ENCODE peak calls at places on chromosomes 7 and 10, in five cellular contexts. R is adrenal gland, M is Peyer's patch, Z is heart left ventricle, Y is upper lobe of left lung. G is an unnamed sample. For H3K27me3, the result is how much of the 10 kb centered on the place peaks cover.

GRCh38 chr10:69348824-69349541 is 67.7 kb downstream of the TACR2 start:
- DNase-seq in R (peak), M (no peak), Z (no peak), Y (no peak), G (no peak)

GRCh38 chr7:13628231-13629001 is 361.1 kb downstream of the ETV1 start:
- DNase-seq in R (no peak), M (no peak), Z (no peak), Y (no peak), G (no peak)

GRCh38 chr7:73715648-73716317 is 3.7 kb downstream of the STX1A start:
- DNase-seq in R (no peak), M (no peak), Z (peak), Y (no peak), G (no peak)

GRCh38 chr7:66929935-66930334 is 8.9 kb downstream of the TMEM248 start:
- DNase-seq in R (no peak), M (no peak), Z (no peak), Y (no peak), G (no peak)

GRCh38 chr10:29184601-29185000 is 104.3 kb upstream of the LYZL1 start:
- DNase-seq in R (no peak), M (no peak), Z (no peak), Y (no peak), G (no peak)

GRCh38 chr7:15685358-15686181 is 913 bp downstream of the MEOX2 start:
- DNase-seq in R (no peak), M (no peak), Z (peak), Y (peak), G (peak)

GRCh38 chr7:23467731-23468720 is 2.3 kb downstream of the IGF2BP3 start:
- DNase-seq in R (no peak), M (no peak), Z (no peak), Y (peak), G (no peak)

GRCh38 chr7:34025579-34025978 is 120.2 kb downstream of the BMPER start:
- DNase-seq in R (no peak), M (no peak), Z (no peak), Y (no peak), G (no peak)

GRCh38 chr7:48637382-48637781 is 287.0 kb upstream of the CDC14C start:
- DNase-seq in R (no peak), M (no peak), Z (no peak), Y (no peak), G (no peak)

GRCh38 chr7:31175672-31176071 is 123.6 kb downstream of the ADCYAP1R1 start:
- DNase-seq in R (no peak), M (no peak), Z (no peak), Y (no peak), G (no peak)

GRCh38 chr7:44736896-44737295 is 11.8 kb upstream of the ZMIZ2 start:
- DNase-seq in R (no peak), M (no peak), Z (no peak), Y (no peak), G (no peak)

GRCh38 chr10:58641708-58642107 is 129.0 kb downstream of the BICC1 start:
- DNase-seq in R (no peak), M (no peak), Z (no peak), Y (no peak), G (no peak)

GRCh38 chr7:47371733-47372368 is 210.1 kb downstream of the TNS3 start:
- DNase-seq in R (peak), M (no peak), Z (peak), Y (peak), G (peak)

GRCh38 chr10:11573497-11573896 is 38.0 kb downstream of the USP6NL start:
- DNase-seq in R (peak), M (no peak), Z (no peak), Y (no peak), G (no peak)

GRCh38 chr10:93993782-93994668 is at the start of gene PLCE1:
- DNase-seq in R (peak), M (no peak), Z (peak), Y (peak), G (peak)

GRCh38 chr7:70580161-70580560 is 551.8 kb upstream of the GALNT17 start:
- DNase-seq in R (no peak), M (no peak), Z (no peak), Y (no peak), G (no peak)

GRCh38 chr7:23106491-23106800 is 861 bp downstream of the KLHL7 start:
- DNase-seq in R (no peak), M (no peak), Z (no peak), Y (no peak), G (no peak)

GRCh38 chr10:29324220-29324831 is 35.5 kb downstream of the LYZL1 start:
- DNase-seq in R (no peak), M (no peak), Z (no peak), Y (no peak), G (peak)

GRCh38 chr7:36600869-36601530 is 123.3 kb downstream of the AOAH start:
- DNase-seq in R (no peak), M (no peak), Z (no peak), Y (no peak), G (no peak)

GRCh38 chr7:80837345-80837744 is 81.5 kb downstream of the SEMA3C start:
- DNase-seq in R (no peak), M (no peak), Z (no peak), Y (no peak), G (no peak)

GRCh38 chr10:44935201-44935960 is 24.2 kb upstream of the RASSF4 start:
- DNase-seq in R (peak), M (peak), Z (peak), Y (no peak), G (peak)

GRCh38 chr7:140287988-140288387 is 110.3 kb downstream of the SLC37A3 start:
- DNase-seq in R (no peak), M (no peak), Z (no peak), Y (no peak), G (no peak)

GRCh38 chr10:47253651-47254375 is 46.2 kb upstream of the GDF10 start:
- DNase-seq in R (no peak), M (no peak), Z (peak), Y (peak), G (peak)

GRCh38 chr7:158868754-158869410 is 12.5 kb downstream of the DYNC2I1 start:
- DNase-seq in R (no peak), M (no peak), Z (no peak), Y (no peak), G (no peak)

GRCh38 chr7:32045228-32045627 is 25.0 kb downstream of the PDE1C start:
- DNase-seq in R (no peak), M (no peak), Z (no peak), Y (no peak), G (no peak)

GRCh38 chr7:42156541-42156865 is 80.5 kb downstream of the GLI3 start:
- DNase-seq in R (no peak), M (no peak), Z (no peak), Y (no peak), G (no peak)

GRCh38 chr7:7292608-7293007 is 110.3 kb downstream of the C1GALT1 start:
- DNase-seq in R (no peak), M (no peak), Z (no peak), Y (no peak), G (no peak)

GRCh38 chr7:47293884-47294568 is 287.9 kb downstream of the TNS3 start:
- DNase-seq in R (peak), M (no peak), Z (no peak), Y (no peak), G (no peak)

GRCh38 chr10:29681700-29682444 is 47.1 kb upstream of the SVIL start:
- DNase-seq in R (peak), M (peak), Z (peak), Y (no peak), G (no peak)

GRCh38 chr7:97006146-97006950 is 995 bp downstream of the DLX6 start:
- DNase-seq in R (no peak), M (no peak), Z (no peak), Y (peak), G (no peak)

GRCh38 chr10:97434055-97434454 is 8.1 kb downstream of the PGAM1 start:
- DNase-seq in R (no peak), M (no peak), Z (no peak), Y (no peak), G (no peak)

GRCh38 chr10:11810313-11810766 is 12.8 kb upstream of the PROSER2 start:
- DNase-seq in R (no peak), M (no peak), Z (no peak), Y (no peak), G (no peak)

GRCh38 chr10:110923856-110924493 is 4.6 kb downstream of the SHOC2 start:
- DNase-seq in R (no peak), M (no peak), Z (no peak), Y (no peak), G (no peak)

GRCh38 chr10:96292971-96293909 is 11.0 kb upstream of the DNTT start:
- DNase-seq in R (no peak), M (no peak), Z (no peak), Y (no peak), G (peak)

GRCh38 chr10:112919721-112920120 is 30.3 kb upstream of the TCF7L2 start:
- DNase-seq in R (no peak), M (no peak), Z (no peak), Y (no peak), G (no peak)

GRCh38 chr10:69089638-69090599 is 2.0 kb downstream of the SRGN start:
- DNase-seq in R (peak), M (peak), Z (no peak), Y (no peak), G (no peak)

GRCh38 chr10:91551856-91552255 is 81.0 kb downstream of the PPP1R3C start:
- DNase-seq in R (peak), M (no peak), Z (no peak), Y (no peak), G (peak)

GRCh38 chr10:77592946-77593636 is 44.5 kb downstream of the KCNMA1 start:
- DNase-seq in R (peak), M (no peak), Z (no peak), Y (no peak), G (no peak)

GRCh38 chr7:153407291-153408046 is 644.7 kb upstream of the DPP6 start:
- DNase-seq in R (no peak), M (no peak), Z (no peak), Y (no peak), G (no peak)

GRCh38 chr7:153404124-153404523 is 644.6 kb downstream of the ACTR3B start:
- DNase-seq in R (no peak), M (no peak), Z (no peak), Y (no peak), G (no peak)

GRCh38 chr7:153406486-153406872 is 645.7 kb upstream of the DPP6 start:
- DNase-seq in R (no peak), M (no peak), Z (no peak), Y (no peak), G (no peak)

GRCh38 chr7:153404781-153405279 is 645.3 kb downstream of the ACTR3B start:
- DNase-seq in R (no peak), M (no peak), Z (no peak), Y (no peak), G (no peak)

DNA sequence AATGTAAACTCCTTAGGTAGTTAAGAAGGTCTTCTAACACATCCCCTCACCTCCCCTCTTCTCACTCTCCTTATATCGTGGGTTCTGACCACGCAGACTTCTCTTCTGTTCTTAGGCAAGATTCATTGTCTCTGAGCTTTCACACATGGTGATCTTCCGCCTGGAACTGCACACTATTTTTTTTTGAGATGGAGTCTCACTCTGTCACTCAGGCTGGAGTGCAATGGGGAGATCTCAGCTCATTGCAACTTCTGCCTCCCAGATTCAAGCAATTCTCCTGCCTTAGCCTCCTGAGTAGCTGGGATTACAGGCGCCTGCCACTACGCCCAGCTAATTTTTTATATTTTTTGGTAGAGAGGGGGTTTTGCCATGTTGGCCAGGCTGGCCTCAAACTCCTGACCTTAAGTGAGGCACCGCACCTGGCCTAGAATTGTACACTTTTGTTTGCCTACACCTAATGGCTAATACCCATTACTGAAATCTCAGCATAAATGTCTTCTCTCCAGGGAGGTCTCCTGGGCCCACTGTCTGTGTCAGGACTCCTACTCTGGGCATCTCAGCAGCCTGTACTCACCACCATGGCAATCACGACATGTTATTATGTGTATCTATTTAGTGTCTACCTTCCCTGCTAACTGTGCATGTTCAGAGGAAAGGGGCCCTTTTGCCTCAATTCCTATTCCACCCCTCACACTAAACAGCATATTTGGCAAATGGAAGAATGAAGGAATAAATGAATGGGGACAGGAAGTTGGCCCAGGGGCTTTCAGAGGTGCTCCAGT is 646.3 kb upstream of the DPP6 start:
- DNase-seq in R (no peak), M (no peak), Z (no peak), Y (no peak), G (no peak)
- TF ChIP-seq POLR2A in R (no peak), M (no peak), Z (no peak), Y (no peak), G (no peak)

DNA sequence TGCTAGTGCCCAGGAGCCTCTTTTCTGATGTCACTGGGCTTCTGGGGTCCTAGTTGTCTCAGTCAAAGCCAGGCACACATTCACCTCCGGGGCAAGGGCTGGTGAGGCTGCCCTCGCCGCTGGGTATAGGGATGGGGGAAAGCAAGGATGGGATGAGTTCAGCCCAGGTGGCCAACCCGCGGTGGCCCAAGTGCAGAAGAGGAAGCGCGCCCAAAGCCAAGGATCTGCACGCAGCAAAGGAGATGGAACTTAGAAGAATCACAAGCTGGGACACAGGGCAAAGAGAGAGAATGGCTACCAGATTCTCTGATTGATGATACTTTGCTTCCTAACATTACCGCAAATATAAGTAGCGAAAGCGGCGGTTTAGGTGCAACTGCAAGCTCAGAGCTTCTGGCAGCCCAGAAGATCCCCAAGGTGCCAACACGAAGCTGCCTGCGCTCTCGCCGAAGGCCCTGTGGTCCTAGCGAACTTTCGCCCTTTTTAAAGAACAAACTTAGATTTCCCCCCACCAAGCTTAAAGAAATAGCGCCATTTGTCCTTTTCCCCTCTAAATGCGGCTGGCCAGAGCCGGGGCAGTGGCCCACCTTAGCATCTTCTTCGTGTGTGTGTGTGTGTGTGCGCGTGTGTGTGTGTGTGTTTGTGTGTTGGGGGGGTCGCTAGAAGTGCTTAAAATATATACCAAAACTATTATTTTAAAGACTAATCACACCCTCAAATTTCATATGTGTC is 911 bp upstream of the MKX start:
- DNase-seq in R (no peak), M (no peak), Z (no peak), Y (peak), G (no peak)
- H3K4me3 ChIP-seq in R (no peak), M (peak), Z (peak), Y (no peak), G (peak)

DNA sequence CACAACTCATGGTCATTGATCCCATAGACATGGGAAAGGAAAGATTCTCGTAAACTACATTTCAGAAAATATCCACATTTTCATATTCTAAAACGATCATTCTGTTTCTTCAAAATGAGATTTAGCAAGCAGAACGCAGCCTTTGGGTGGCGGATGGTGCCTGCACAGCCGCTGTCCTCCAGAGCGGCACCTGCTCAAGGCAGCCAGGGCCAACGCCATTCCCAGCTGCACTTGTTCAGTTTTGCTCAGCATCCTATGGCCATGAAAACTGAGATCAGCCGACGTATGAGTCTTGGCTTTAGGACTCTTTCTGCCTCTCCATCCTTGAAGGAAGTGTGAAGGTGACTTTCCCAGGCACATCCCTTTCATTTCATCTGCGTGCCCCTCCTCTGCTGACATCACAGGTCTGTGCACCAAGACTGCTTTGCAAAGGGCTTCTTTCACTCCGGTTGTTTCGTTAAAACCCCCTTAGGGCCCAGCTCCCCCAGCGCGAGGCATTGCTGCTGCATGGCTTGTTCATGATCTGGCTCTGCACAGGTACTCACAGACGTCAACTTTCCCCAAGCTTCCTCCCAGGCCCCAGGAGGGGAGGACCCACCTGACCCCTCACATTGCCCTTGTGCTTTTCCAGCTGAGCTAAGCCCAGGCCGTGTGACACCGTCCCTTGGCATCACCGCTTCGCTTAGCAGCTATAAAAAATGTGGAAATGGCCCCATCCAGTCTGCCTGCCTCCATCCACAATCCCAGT is 37.2 kb downstream of the TCERG1L start:
- DNase-seq in R (no peak), M (no peak), Z (no peak), Y (no peak), G (no peak)
- H3K27me3 ChIP-seq in R (under half), M (under half), Z (under half), Y (under half), G (under half)

DNA sequence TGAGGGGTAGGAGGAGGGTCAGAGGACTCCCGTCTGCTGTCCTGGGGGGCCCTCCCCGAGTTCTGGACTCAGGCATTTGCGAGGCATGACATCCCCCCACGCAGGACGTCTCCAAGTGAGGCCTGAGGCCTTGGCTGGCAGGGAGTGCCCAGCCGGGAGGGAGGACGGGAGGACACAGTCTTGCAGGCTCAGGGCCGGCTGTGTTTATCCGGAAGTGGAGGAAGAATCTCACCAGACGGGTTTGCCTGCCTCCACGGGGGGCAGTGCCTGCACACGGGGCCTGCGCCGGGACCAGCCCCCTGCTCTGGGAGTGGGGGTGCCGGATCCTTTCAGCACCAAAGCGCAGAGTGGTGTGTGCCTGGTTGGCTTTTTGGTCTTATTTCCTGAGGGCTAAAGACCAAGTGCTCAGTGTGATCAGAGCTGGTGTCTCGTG is 10.9 kb downstream of the PWWP2B start:
- DNase-seq in R (peak), M (peak), Z (peak), Y (peak), G (no peak)
- TF ChIP-seq POLR2A in R (no peak), M (peak), Z (no peak), Y (no peak), G (no peak)

DNA sequence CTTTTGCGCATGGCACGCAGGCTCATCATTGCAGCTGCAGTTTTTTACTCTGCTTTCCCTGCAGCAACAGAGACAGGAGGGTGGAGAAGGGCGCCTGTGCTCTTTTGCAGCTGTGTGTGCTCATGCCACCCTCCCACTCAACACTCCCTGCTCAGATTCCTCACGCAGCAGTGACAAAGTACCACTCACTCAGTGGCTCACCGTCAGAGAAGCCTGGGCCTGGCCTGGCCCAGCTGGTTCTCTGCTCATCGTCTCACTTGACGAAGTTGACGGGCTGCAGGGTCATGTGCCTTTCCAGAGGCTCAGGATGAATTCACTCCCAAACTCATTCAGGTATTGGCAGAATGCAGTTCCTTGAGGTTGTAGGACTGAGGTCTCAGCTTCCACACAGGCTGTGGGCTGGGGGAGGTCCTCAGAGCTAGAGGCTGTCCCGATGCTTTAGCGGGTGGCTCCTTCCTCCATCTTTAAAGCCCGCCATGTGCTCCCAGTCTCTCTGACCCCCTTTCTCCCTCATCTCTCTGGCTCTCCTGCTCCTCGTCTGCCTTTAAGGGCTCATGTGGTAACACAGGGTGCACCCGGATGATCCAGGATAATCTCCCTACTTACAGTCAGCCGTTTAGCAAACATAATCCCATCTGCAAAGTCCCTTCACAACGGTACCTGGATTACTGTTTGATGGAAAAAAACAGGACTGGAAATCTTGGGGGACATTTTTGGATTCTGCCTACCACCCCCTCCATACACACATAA is 25.8 kb downstream of the PTPRE start:
- DNase-seq in R (no peak), M (no peak), Z (no peak), Y (no peak), G (no peak)
- H3K4me3 ChIP-seq in R (no peak), M (no peak), Z (no peak), Y (no peak), G (no peak)

GRCh38 chr10:6878067-6878412 is 298.0 kb upstream of the PRKCQ start:
- DNase-seq in R (no peak), M (no peak), Z (no peak), Y (no peak), G (no peak)
- H3K27me3 ChIP-seq in R (under half), M (under half), Z (under half), Y (under half), G (under half)

G was measured in right lobe of liver.